ENCODE peak calls at places on chromosomes 1 and 21, in five cellular contexts. Z, F, R, X and U are unnamed samples.

GRCh38 chr1:46198026-46198826 is at the start of gene POMGNT1:
- DNase-seq in X (peak), F (no peak), R (peak), Z (peak), U (peak)

GRCh38 chr1:172720325-172720724 is 61.4 kb downstream of the FASLG start:
- DNase-seq in Z (no peak), R (no peak), F (no peak), X (no peak), U (no peak)

GRCh38 chr1:196302981-196303380 is 305.3 kb downstream of the KCNT2 start:
- DNase-seq in X (no peak), Z (no peak), R (no peak), F (no peak), U (no peak)

GRCh38 chr1:1148061-1148460 is 25.6 kb upstream of the TTLL10 start:
- DNase-seq in R (no peak), Z (no peak), F (no peak), X (no peak), U (no peak)

GRCh38 chr21:26801524-26801923 is 43.7 kb downstream of the ADAMTS1 start:
- DNase-seq in F (no peak), Z (no peak), R (peak), X (no peak), U (no peak)

GRCh38 chr1:156524985-156525590 is 24.5 kb upstream of the MEF2D start:
- DNase-seq in F (no peak), X (no peak), Z (no peak), R (no peak), U (no peak)

GRCh38 chr21:31731112-31731801 is 661 bp downstream of the SCAF4 start:
- DNase-seq in X (peak), F (no peak), Z (peak), R (no peak), U (peak)

GRCh38 chr21:41759926-41760325 is 6.9 kb downstream of the RIPK4 start:
- DNase-seq in Z (no peak), F (no peak), R (no peak), X (no peak), U (no peak)

GRCh38 chr1:162036156-162036555 is 12.5 kb upstream of the OLFML2B start:
- DNase-seq in F (no peak), Z (no peak), X (no peak), R (no peak), U (no peak)

GRCh38 chr1:18282851-18283600 is 175.4 kb downstream of the IGSF21 start:
- DNase-seq in X (no peak), R (no peak), F (peak), Z (no peak), U (no peak)

GRCh38 chr1:81174811-81175476 is 625.8 kb upstream of the ADGRL2 start:
- DNase-seq in Z (no peak), R (no peak), F (no peak), X (no peak), U (peak)

GRCh38 chr1:41486892-41487728 is 2.6 kb upstream of the EDN2 start:
- DNase-seq in Z (no peak), F (no peak), X (no peak), R (no peak), U (no peak)

GRCh38 chr1:47477595-47478080 is 39.8 kb downstream of the FOXD2 start:
- DNase-seq in Z (no peak), R (no peak), X (peak), F (no peak), U (no peak)

GRCh38 chr1:39238476-39238875 is 34.0 kb downstream of the MACF1 start:
- DNase-seq in R (peak), F (no peak), Z (no peak), X (no peak), U (no peak)

GRCh38 chr1:226520640-226521355 is 27.8 kb upstream of the STUM start:
- DNase-seq in X (peak), F (no peak), Z (no peak), R (no peak), U (no peak)

GRCh38 chr1:31583995-31584868 is 7.9 kb downstream of the TINAGL1 start:
- DNase-seq in R (no peak), F (no peak), Z (no peak), X (peak), U (no peak)

GRCh38 chr1:100565533-100565932 is 27.6 kb downstream of the GPR88 start:
- DNase-seq in X (no peak), R (no peak), F (no peak), Z (no peak), U (no peak)

GRCh38 chr1:21919520-21919919 is 17.6 kb downstream of the HSPG2 start:
- DNase-seq in F (no peak), Z (no peak), X (no peak), R (peak), U (no peak)

GRCh38 chr1:47827032-47827585 is 170.1 kb downstream of the TRABD2B start:
- DNase-seq in R (no peak), Z (no peak), F (no peak), X (no peak), U (no peak)

GRCh38 chr21:21897275-21897883 is 899.2 kb downstream of the NCAM2 start:
- DNase-seq in R (no peak), Z (no peak), F (no peak), X (no peak), U (no peak)

GRCh38 chr21:38337793-38338192 is 81.0 kb downstream of the KCNJ15 start:
- DNase-seq in F (no peak), Z (no peak), X (no peak), R (no peak), U (no peak)

GRCh38 chr1:226063362-226064167 is 1.0 kb downstream of the H3-3A start:
- DNase-seq in R (peak), X (peak), Z (peak), F (no peak), U (peak)

GRCh38 chr1:173870252-173871075 is 2.3 kb downstream of the ZBTB37 start:
- DNase-seq in R (no peak), Z (no peak), X (peak), F (no peak), U (peak)

GRCh38 chr21:46091631-46092025 is 6.3 kb upstream of the COL6A2 start:
- DNase-seq in Z (no peak), F (no peak), X (no peak), R (no peak), U (no peak)

GRCh38 chr1:164794310-164794709 is 235.3 kb downstream of the PBX1 start:
- DNase-seq in Z (no peak), X (no peak), R (peak), F (no peak), U (no peak)

GRCh38 chr1:206921772-206922265 is at the start of gene FCMR:
- DNase-seq in X (no peak), Z (no peak), R (no peak), F (no peak), U (no peak)

GRCh38 chr1:92752719-92753118 is 32.2 kb downstream of the EVI5 start:
- DNase-seq in X (no peak), Z (no peak), F (no peak), R (no peak), U (no peak)